ENCODE peak calls at places on chromosomes 4 and X, in ten cellular contexts. J is WERI-Rb-1, L is ascending aorta, I is esophagus squamous epithelium, C is thyroid gland, T is adrenal gland, S is astrocyte, D is K562, A is fibroblast of lung, V is cardiac muscle cell. R is an unnamed sample.

GRCh38 chr4:171846232-171846631 is 33.0 kb downstream of the GALNTL6 start:
- DNase-seq in J (peak), L (no peak), I (no peak), C (no peak), T (peak), S (peak), D (peak), A (peak), V (peak), R (peak)

GRCh38 chr4:80295841-80296240 is 29.4 kb downstream of the FGF5 start:
- DNase-seq in J (no peak), L (no peak), I (no peak), C (no peak), T (no peak), S (peak), D (no peak), A (no peak), V (no peak), R (no peak)

GRCh38 chr4:82643994-82644730 is 82.4 kb upstream of the TMEM150C start:
- DNase-seq in J (no peak), L (no peak), I (no peak), C (no peak), T (peak), S (peak), D (no peak), A (no peak), V (peak), R (peak)

GRCh38 chr4:105620640-105621323 is 68.4 kb downstream of the ARHGEF38 start:
- DNase-seq in J (no peak), L (no peak), I (no peak), C (peak), T (peak), S (peak), D (peak), A (peak), V (peak), R (peak)

GRCh38 chrX:106899276-106899675 is 3.9 kb downstream of the RIPPLY1 start:
- DNase-seq in J (no peak), L (no peak), I (no peak), C (no peak), T (no peak), S (peak), D (no peak), A (no peak), V (no peak), R (no peak)

GRCh38 chr4:162683659-162684370 is 482.9 kb downstream of the NAF1 start:
- DNase-seq in J (no peak), L (no peak), I (no peak), C (no peak), T (no peak), S (peak), D (no peak), A (no peak), V (no peak), R (no peak)

GRCh38 chr4:38013461-38014366 is 53.5 kb downstream of the PTTG2 start:
- DNase-seq in J (no peak), L (no peak), I (no peak), C (peak), T (peak), S (peak), D (no peak), A (peak), V (peak), R (no peak)

GRCh38 chr4:154164931-154165839 is 326.4 kb downstream of the DCHS2 start:
- DNase-seq in J (no peak), L (no peak), I (no peak), C (no peak), T (peak), S (peak), D (peak), A (peak), V (peak), R (peak)

GRCh38 chr4:107564326-107564725 is 155.7 kb downstream of the PAPSS1 start:
- DNase-seq in J (no peak), L (no peak), I (no peak), C (no peak), T (no peak), S (peak), D (no peak), A (peak), V (peak), R (no peak)

GRCh38 chr4:47852121-47852520 is 14.3 kb upstream of the CORIN start:
- DNase-seq in J (no peak), L (no peak), I (no peak), C (no peak), T (no peak), S (peak), D (no peak), A (peak), V (peak), R (no peak)

GRCh38 chr4:35250771-35251170 is 993.5 kb downstream of the ARAP2 start:
- DNase-seq in J (no peak), L (no peak), I (no peak), C (no peak), T (no peak), S (peak), D (no peak), A (peak), V (no peak), R (no peak)
- H3K27ac ChIP-seq in J (no peak), L (no peak), I (no peak), C (no peak), T (no peak), S (no peak), D (no peak), A (no peak), V (no peak), R (no peak)

DNA sequence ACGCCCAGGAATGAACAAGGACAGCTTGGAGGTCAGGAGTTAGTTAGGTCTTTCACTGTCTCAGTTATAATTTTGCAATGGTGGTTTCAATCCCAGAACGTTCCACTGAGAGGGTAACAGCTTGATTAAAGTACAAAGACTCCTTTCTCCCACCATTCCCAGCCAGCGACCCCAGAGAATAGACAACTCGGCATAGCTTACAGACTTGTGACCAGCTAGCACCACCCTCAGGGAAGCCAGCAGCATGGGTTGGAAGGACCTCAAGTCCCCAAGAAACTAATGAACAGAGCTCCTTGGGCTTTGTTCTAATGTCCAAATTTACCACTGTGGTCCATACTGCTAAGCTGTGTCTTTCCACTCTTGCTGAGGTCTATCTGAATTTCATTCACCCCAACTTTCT is 72.0 kb upstream of the MED14 start:
- DNase-seq in J (no peak), L (no peak), I (no peak), C (no peak), T (no peak), S (no peak), D (peak), A (no peak), V (no peak), R (no peak)
- TF ChIP-seq CTCF in J (no peak), L (no peak), I (no peak), C (no peak), T (no peak), S (no peak), D (no peak), A (no peak), V (no peak), R (no peak)

GRCh38 chr4:141307241-141307689 is 86.6 kb downstream of the ZNF330 start:
- DNase-seq in J (peak), L (peak), I (peak), C (peak), T (peak), S (peak), D (peak), A (peak), V (peak), R (peak)

GRCh38 chr4:141306331-141306730 is 85.6 kb downstream of the ZNF330 start:
- DNase-seq in J (no peak), L (no peak), I (no peak), C (no peak), T (no peak), S (no peak), D (no peak), A (no peak), V (no peak), R (no peak)

GRCh38 chr4:141304346-141304745 is 83.7 kb downstream of the ZNF330 start:
- DNase-seq in J (no peak), L (no peak), I (no peak), C (no peak), T (no peak), S (no peak), D (no peak), A (no peak), V (no peak), R (no peak)

GRCh38 chr4:141301216-141301615 is 80.5 kb downstream of the ZNF330 start:
- DNase-seq in J (no peak), L (no peak), I (no peak), C (no peak), T (no peak), S (no peak), D (no peak), A (no peak), V (no peak), R (no peak)

GRCh38 chr4:141302926-141303325 is 82.2 kb downstream of the ZNF330 start:
- DNase-seq in J (no peak), L (no peak), I (no peak), C (no peak), T (no peak), S (no peak), D (no peak), A (no peak), V (no peak), R (no peak)
- H3K27ac ChIP-seq in J (no peak), L (no peak), I (no peak), C (no peak), T (no peak), S (no peak), D (no peak), A (no peak), V (no peak), R (no peak)

GRCh38 chrX:24081661-24082154 is 27.0 kb downstream of the EIF2S3 start:
- DNase-seq in J (peak), L (peak), I (no peak), C (peak), T (peak), S (peak), D (peak), A (peak), V (peak), R (no peak)

GRCh38 chrX:24079405-24079804 is 24.6 kb downstream of the EIF2S3 start:
- DNase-seq in J (no peak), L (no peak), I (no peak), C (no peak), T (no peak), S (no peak), D (no peak), A (no peak), V (no peak), R (no peak)

GRCh38 chrX:24085133-24085532 is 30.4 kb downstream of the EIF2S3 start:
- DNase-seq in J (no peak), L (no peak), I (no peak), C (no peak), T (no peak), S (no peak), D (no peak), A (no peak), V (no peak), R (no peak)

GRCh38 chrX:24082446-24082845 is 27.7 kb downstream of the EIF2S3 start:
- DNase-seq in J (no peak), L (no peak), I (no peak), C (no peak), T (no peak), S (no peak), D (no peak), A (no peak), V (no peak), R (no peak)

DNA sequence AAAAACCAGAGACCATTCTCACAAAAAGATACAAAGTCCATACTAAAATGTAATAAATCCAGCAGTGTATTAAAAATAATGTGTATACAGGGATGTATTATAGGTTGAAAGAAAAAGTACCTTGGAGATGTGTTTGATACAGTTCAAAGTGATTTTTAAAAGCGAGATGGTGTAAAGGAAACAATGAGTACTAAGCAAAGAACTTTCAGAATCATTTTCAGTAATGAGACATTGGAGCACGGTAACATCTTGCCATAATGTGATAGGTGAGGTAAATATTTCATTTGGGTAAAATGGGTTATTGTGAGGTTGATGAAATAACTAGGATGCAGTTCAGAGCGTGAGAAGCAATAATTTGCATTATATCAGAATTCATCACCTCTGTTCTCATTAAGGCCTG is 25.9 kb downstream of the EIF2S3 start:
- DNase-seq in J (no peak), L (no peak), I (no peak), C (no peak), T (no peak), S (no peak), D (no peak), A (no peak), V (no peak), R (no peak)
- TF ChIP-seq CTCF in J (no peak), L (no peak), I (no peak), C (no peak), T (no peak), S (no peak), D (no peak), A (no peak), V (no peak), R (no peak)

GRCh38 chrX:113962338-113962737 is 621.5 kb upstream of the HTR2C start:
- DNase-seq in J (no peak), L (no peak), I (no peak), C (no peak), T (no peak), S (no peak), D (no peak), A (no peak), V (no peak), R (no peak)
- H3K27ac ChIP-seq in J (no peak), L (no peak), I (no peak), C (no peak), T (no peak), S (no peak), D (no peak), A (no peak), V (no peak), R (no peak)

DNA sequence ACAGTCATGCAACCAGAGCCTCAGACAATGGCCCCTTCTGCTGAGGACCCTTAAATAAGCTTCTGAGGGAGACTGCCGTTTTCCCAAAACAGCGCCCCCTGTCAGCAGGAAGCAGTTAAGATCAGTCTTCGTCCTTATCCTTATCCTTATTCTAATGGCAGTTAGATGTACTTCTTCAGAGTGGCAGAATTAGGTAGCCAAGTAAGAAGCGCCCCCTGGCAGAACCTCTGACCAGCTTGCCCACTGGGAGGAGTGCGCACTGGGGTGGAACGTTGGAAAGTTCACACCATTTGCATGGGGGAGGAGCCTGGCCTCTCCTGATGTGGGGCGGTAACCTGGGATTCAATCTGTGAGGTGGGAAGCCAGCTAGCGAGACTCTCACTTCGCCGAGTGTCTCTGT is 133.6 kb upstream of the QRFPR start:
- DNase-seq in J (no peak), L (no peak), I (no peak), C (no peak), T (no peak), S (no peak), D (peak), A (no peak), V (no peak), R (no peak)
- TF ChIP-seq CTCF in J (peak), L (no peak), I (no peak), C (no peak), T (no peak), S (no peak), D (peak), A (no peak), V (no peak), R (no peak)

GRCh38 chr4:174559894-174560293 is 37.6 kb upstream of the HPGD start:
- DNase-seq in J (no peak), L (no peak), I (no peak), C (no peak), T (no peak), S (no peak), D (no peak), A (no peak), V (no peak), R (no peak)
- H3K27ac ChIP-seq in J (no peak), L (no peak), I (peak), C (no peak), T (no peak), S (no peak), D (no peak), A (no peak), V (no peak), R (no peak)

GRCh38 chrX:149938427-149939270 is at the start of gene EOLA2:
- DNase-seq in J (peak), L (peak), I (peak), C (peak), T (peak), S (peak), D (peak), A (peak), V (peak), R (peak)
- TF ChIP-seq CTCF in J (peak), L (peak), I (peak), C (peak), T (peak), S (peak), D (peak), A (peak), V (peak), R (peak)